ENCODE peak calls at places on chromosomes 16 and 17, in eight cellular contexts. One of them, this sample, is unnamed.

GRCh38 chr17:55601874-55602364 is 90.7 kb upstream of the SMIM36 start:
- DNase-seq in uterus: no peak
- DNase-seq in heart left ventricle: no peak
- DNase-seq in psoas muscle: no peak
- DNase-seq in tibial artery: no peak
- DNase-seq in endothelial cell of umbilical vein: peak; percentile 69
- DNase-seq in A549: peak; percentile 40
- DNase-seq in prostate gland: no peak
- DNase-seq in this sample: no peak

GRCh38 chr16:30185683-30186421 is 2.5 kb downstream of the CORO1A start:
- DNase-seq in uterus: peak; percentile 30
- DNase-seq in A549: no peak
- DNase-seq in tibial artery: peak; percentile 70
- DNase-seq in psoas muscle: peak; percentile 45
- DNase-seq in prostate gland: no peak
- DNase-seq in heart left ventricle: peak; percentile 54
- DNase-seq in endothelial cell of umbilical vein: no peak
- DNase-seq in this sample: peak; percentile 57

GRCh38 chr16:83206426-83206825 is 579.7 kb downstream of the CDH13 start:
- DNase-seq in uterus: no peak
- DNase-seq in heart left ventricle: no peak
- DNase-seq in A549: no peak
- DNase-seq in psoas muscle: no peak
- DNase-seq in prostate gland: no peak
- DNase-seq in endothelial cell of umbilical vein: no peak
- DNase-seq in tibial artery: no peak
- DNase-seq in this sample: no peak

GRCh38 chr16:62225675-62226074 is 189.4 kb upstream of the CDH8 start:
- DNase-seq in endothelial cell of umbilical vein: no peak
- DNase-seq in psoas muscle: peak; percentile 41
- DNase-seq in tibial artery: no peak
- DNase-seq in heart left ventricle: peak; percentile 63
- DNase-seq in prostate gland: no peak
- DNase-seq in uterus: no peak
- DNase-seq in A549: peak; percentile 3
- DNase-seq in this sample: peak; percentile 61

GRCh38 chr17:6639651-6640535 is 618 bp downstream of the KIAA0753 start:
- DNase-seq in heart left ventricle: peak; percentile 41
- DNase-seq in psoas muscle: peak; percentile 47
- DNase-seq in endothelial cell of umbilical vein: peak; percentile 7
- DNase-seq in prostate gland: no peak
- DNase-seq in uterus: no peak
- DNase-seq in A549: no peak
- DNase-seq in tibial artery: peak; percentile 63
- DNase-seq in this sample: no peak

GRCh38 chr17:21368545-21369246 is 7.5 kb upstream of the KCNJ12 start:
- DNase-seq in endothelial cell of umbilical vein: no peak
- DNase-seq in prostate gland: no peak
- DNase-seq in psoas muscle: no peak
- DNase-seq in tibial artery: no peak
- DNase-seq in heart left ventricle: no peak
- DNase-seq in A549: no peak
- DNase-seq in uterus: no peak
- DNase-seq in this sample: no peak

GRCh38 chr17:54466875-54467274 is 433.8 kb upstream of the TOM1L1 start:
- DNase-seq in uterus: no peak
- DNase-seq in A549: no peak
- DNase-seq in psoas muscle: no peak
- DNase-seq in heart left ventricle: no peak
- DNase-seq in prostate gland: no peak
- DNase-seq in endothelial cell of umbilical vein: no peak
- DNase-seq in tibial artery: no peak
- DNase-seq in this sample: no peak

GRCh38 chr17:80219013-80219776 is 938 bp downstream of the SGSH start:
- DNase-seq in uterus: peak; percentile 55
- DNase-seq in endothelial cell of umbilical vein: peak; percentile 55
- DNase-seq in tibial artery: peak; percentile 87
- DNase-seq in heart left ventricle: peak; percentile 66
- DNase-seq in psoas muscle: peak; percentile 78
- DNase-seq in prostate gland: peak; percentile 54
- DNase-seq in A549: peak; percentile 44
- DNase-seq in this sample: peak; percentile 86

GRCh38 chr17:32947736-32948135 is 19.8 kb downstream of the TMEM98 start:
- DNase-seq in prostate gland: no peak
- DNase-seq in uterus: no peak
- DNase-seq in tibial artery: no peak
- DNase-seq in endothelial cell of umbilical vein: no peak
- DNase-seq in psoas muscle: no peak
- DNase-seq in A549: no peak
- DNase-seq in heart left ventricle: no peak
- DNase-seq in this sample: no peak

GRCh38 chr17:35244345-35245195 is 1.7 kb downstream of the SLFN5 start:
- DNase-seq in tibial artery: peak; percentile 85
- DNase-seq in psoas muscle: peak; percentile 89
- DNase-seq in endothelial cell of umbilical vein: peak; percentile 70
- DNase-seq in A549: peak; percentile 34
- DNase-seq in prostate gland: peak; percentile 15
- DNase-seq in heart left ventricle: peak; percentile 85
- DNase-seq in uterus: peak; percentile 69
- DNase-seq in this sample: peak; percentile 79

GRCh38 chr17:74307984-74308773 is 17.8 kb upstream of the KIF19 start:
- DNase-seq in heart left ventricle: peak; percentile 80
- DNase-seq in uterus: no peak
- DNase-seq in tibial artery: no peak
- DNase-seq in A549: no peak
- DNase-seq in prostate gland: no peak
- DNase-seq in endothelial cell of umbilical vein: peak; percentile 51
- DNase-seq in psoas muscle: no peak
- DNase-seq in this sample: no peak

GRCh38 chr17:81002409-81003361 is 11.0 kb downstream of the CHMP6 start:
- DNase-seq in psoas muscle: peak; percentile 72
- DNase-seq in A549: no peak
- DNase-seq in heart left ventricle: peak; percentile 72
- DNase-seq in prostate gland: no peak
- DNase-seq in endothelial cell of umbilical vein: peak; percentile 64
- DNase-seq in tibial artery: no peak
- DNase-seq in uterus: peak; percentile 78
- DNase-seq in this sample: no peak

GRCh38 chr16:13471478-13471877 is 448.5 kb upstream of the ERCC4 start:
- DNase-seq in A549: no peak
- DNase-seq in endothelial cell of umbilical vein: no peak
- DNase-seq in psoas muscle: no peak
- DNase-seq in prostate gland: no peak
- DNase-seq in heart left ventricle: no peak
- DNase-seq in uterus: no peak
- DNase-seq in tibial artery: no peak
- DNase-seq in this sample: no peak

GRCh38 chr16:79154081-79154480 is 446.5 kb downstream of the MAF start:
- DNase-seq in A549: no peak
- DNase-seq in psoas muscle: no peak
- DNase-seq in uterus: no peak
- DNase-seq in endothelial cell of umbilical vein: no peak
- DNase-seq in tibial artery: no peak
- DNase-seq in prostate gland: no peak
- DNase-seq in heart left ventricle: no peak
- DNase-seq in this sample: no peak

GRCh38 chr16:77873066-77873465 is 84.7 kb downstream of the VAT1L start:
- DNase-seq in prostate gland: no peak
- DNase-seq in tibial artery: no peak
- DNase-seq in psoas muscle: no peak
- DNase-seq in heart left ventricle: no peak
- DNase-seq in A549: no peak
- DNase-seq in endothelial cell of umbilical vein: no peak
- DNase-seq in uterus: no peak
- DNase-seq in this sample: no peak

GRCh38 chr17:8939496-8940334 is 25.8 kb downstream of the PIK3R5 start:
- DNase-seq in prostate gland: no peak
- DNase-seq in psoas muscle: no peak
- DNase-seq in tibial artery: no peak
- DNase-seq in uterus: no peak
- DNase-seq in endothelial cell of umbilical vein: no peak
- DNase-seq in heart left ventricle: no peak
- DNase-seq in A549: no peak
- DNase-seq in this sample: no peak

GRCh38 chr17:83091257-83092141 is 12.1 kb downstream of the METRNL start:
- DNase-seq in uterus: peak; percentile 54
- DNase-seq in A549: no peak
- DNase-seq in psoas muscle: no peak
- DNase-seq in endothelial cell of umbilical vein: no peak
- DNase-seq in prostate gland: peak; percentile 62
- DNase-seq in tibial artery: no peak
- DNase-seq in heart left ventricle: peak; percentile 76
- DNase-seq in this sample: peak; percentile 69
- H3K4me1 ChIP-seq in uterus: peaks cover 7% of the 10 kb centered on the region
- H3K4me1 ChIP-seq in A549: peaks cover 9% of the 10 kb centered on the region
- H3K4me1 ChIP-seq in psoas muscle: peaks cover 7% of the 10 kb centered on the region
- H3K4me1 ChIP-seq in endothelial cell of umbilical vein: no peaks in the 10 kb centered on the region
- H3K4me1 ChIP-seq in prostate gland: peaks cover 15% of the 10 kb centered on the region
- H3K4me1 ChIP-seq in tibial artery: peaks cover 71% of the 10 kb centered on the region
- H3K4me1 ChIP-seq in heart left ventricle: peaks cover 24% of the 10 kb centered on the region
- H3K4me1 ChIP-seq in this sample: peaks cover 28% of the 10 kb centered on the region

DNA sequence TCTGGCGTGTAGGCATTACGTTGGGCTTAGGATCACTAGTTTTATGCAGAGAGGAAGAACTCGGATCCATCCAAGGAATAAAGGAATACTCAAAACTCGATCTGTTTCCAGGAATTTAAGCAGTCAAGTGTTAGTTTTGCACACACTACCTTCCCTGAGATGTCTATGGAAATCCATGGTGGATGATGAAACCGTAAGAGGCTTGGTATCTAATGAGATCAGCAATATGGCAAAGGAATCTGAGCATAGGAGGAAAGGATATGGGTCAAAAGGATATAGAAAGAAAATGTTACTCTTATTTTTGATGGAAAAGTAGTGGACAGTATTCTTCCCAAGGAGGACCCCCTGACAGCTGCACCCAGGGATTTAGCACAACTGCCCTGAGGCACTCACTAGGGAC is 59.6 kb downstream of the SMG6 start:
- DNase-seq in tibial artery: no peak
- DNase-seq in psoas muscle: no peak
- DNase-seq in prostate gland: no peak
- DNase-seq in endothelial cell of umbilical vein: no peak
- DNase-seq in uterus: no peak
- DNase-seq in heart left ventricle: peak; percentile 32
- DNase-seq in A549: no peak
- DNase-seq in this sample: no peak
- H3K4me1 ChIP-seq in tibial artery: peaks cover 33% of the 10 kb centered on the region
- H3K4me1 ChIP-seq in psoas muscle: peaks cover 17% of the 10 kb centered on the region
- H3K4me1 ChIP-seq in prostate gland: no peaks in the 10 kb centered on the region
- H3K4me1 ChIP-seq in endothelial cell of umbilical vein: peaks cover 27% of the 10 kb centered on the region
- H3K4me1 ChIP-seq in uterus: peaks cover 6% of the 10 kb centered on the region
- H3K4me1 ChIP-seq in heart left ventricle: peaks cover 11% of the 10 kb centered on the region
- H3K4me1 ChIP-seq in A549: peaks cover 18% of the 10 kb centered on the region
- H3K4me1 ChIP-seq in this sample: peaks cover 2% of the 10 kb centered on the region

DNA sequence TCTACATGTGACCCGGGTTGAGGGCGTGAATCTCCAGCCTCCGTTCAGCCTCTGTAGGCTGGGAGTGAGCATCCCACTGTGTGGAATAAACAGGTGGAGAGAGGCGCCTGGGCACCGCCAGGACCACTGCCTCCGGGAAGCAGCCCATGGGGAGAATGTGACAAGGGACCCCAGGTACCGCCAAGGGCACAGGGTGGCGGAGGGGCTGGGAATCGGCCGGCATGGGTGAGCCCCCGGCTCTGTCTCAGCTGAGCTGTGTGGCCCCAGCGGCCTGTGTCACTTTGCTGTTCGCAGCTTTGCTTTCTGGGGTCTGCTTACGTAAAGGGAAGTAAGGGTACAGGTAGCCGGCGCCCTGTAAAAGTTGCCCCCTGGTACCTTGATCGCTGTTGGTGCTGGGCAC is 11.5 kb downstream of the GSE1 start:
- DNase-seq in prostate gland: no peak
- DNase-seq in heart left ventricle: no peak
- DNase-seq in A549: no peak
- DNase-seq in uterus: no peak
- DNase-seq in tibial artery: no peak
- DNase-seq in psoas muscle: no peak
- DNase-seq in endothelial cell of umbilical vein: no peak
- DNase-seq in this sample: no peak
- H3K4me1 ChIP-seq in prostate gland: peaks cover 25% of the 10 kb centered on the region
- H3K4me1 ChIP-seq in heart left ventricle: peaks cover 40% of the 10 kb centered on the region
- H3K4me1 ChIP-seq in A549: peaks cover 14% of the 10 kb centered on the region
- H3K4me1 ChIP-seq in uterus: peaks cover 10% of the 10 kb centered on the region
- H3K4me1 ChIP-seq in tibial artery: peaks cover 16% of the 10 kb centered on the region
- H3K4me1 ChIP-seq in psoas muscle: peaks cover 66% of the 10 kb centered on the region
- H3K4me1 ChIP-seq in endothelial cell of umbilical vein: no peaks in the 10 kb centered on the region
- H3K4me1 ChIP-seq in this sample: peaks cover 56% of the 10 kb centered on the region

GRCh38 chr17:17093764-17094163 is 51.5 kb downstream of the MPRIP start:
- DNase-seq in prostate gland: no peak
- DNase-seq in tibial artery: no peak
- DNase-seq in A549: no peak
- DNase-seq in heart left ventricle: no peak
- DNase-seq in endothelial cell of umbilical vein: no peak
- DNase-seq in uterus: no peak
- DNase-seq in psoas muscle: no peak
- DNase-seq in this sample: no peak

GRCh38 chr17:17096438-17097178 is 54.4 kb downstream of the MPRIP start:
- DNase-seq in psoas muscle: no peak
- DNase-seq in endothelial cell of umbilical vein: no peak
- DNase-seq in A549: no peak
- DNase-seq in uterus: no peak
- DNase-seq in heart left ventricle: no peak
- DNase-seq in tibial artery: peak; percentile 91
- DNase-seq in prostate gland: no peak
- DNase-seq in this sample: no peak

GRCh38 chr17:17098426-17099035 is 56.3 kb downstream of the MPRIP start:
- DNase-seq in psoas muscle: peak; percentile 53
- DNase-seq in A549: no peak
- DNase-seq in heart left ventricle: peak; percentile 70
- DNase-seq in endothelial cell of umbilical vein: no peak
- DNase-seq in uterus: peak; percentile 69
- DNase-seq in prostate gland: no peak
- DNase-seq in tibial artery: peak; percentile 81
- DNase-seq in this sample: no peak

GRCh38 chr17:17102176-17102575 is 59.9 kb downstream of the MPRIP start:
- DNase-seq in tibial artery: no peak
- DNase-seq in prostate gland: no peak
- DNase-seq in endothelial cell of umbilical vein: no peak
- DNase-seq in A549: no peak
- DNase-seq in uterus: no peak
- DNase-seq in heart left ventricle: no peak
- DNase-seq in psoas muscle: no peak
- DNase-seq in this sample: no peak

GRCh38 chr17:17097763-17098345 is 55.6 kb downstream of the MPRIP start:
- DNase-seq in heart left ventricle: no peak
- DNase-seq in endothelial cell of umbilical vein: no peak
- DNase-seq in uterus: no peak
- DNase-seq in tibial artery: no peak
- DNase-seq in prostate gland: no peak
- DNase-seq in psoas muscle: no peak
- DNase-seq in A549: no peak
- DNase-seq in this sample: no peak
- H3K4me1 ChIP-seq in heart left ventricle: peaks cover 56% of the 10 kb centered on the region
- H3K4me1 ChIP-seq in endothelial cell of umbilical vein: no peaks in the 10 kb centered on the region
- H3K4me1 ChIP-seq in uterus: peaks cover 20% of the 10 kb centered on the region
- H3K4me1 ChIP-seq in tibial artery: peaks cover 100% of the 10 kb centered on the region
- H3K4me1 ChIP-seq in prostate gland: no peaks in the 10 kb centered on the region
- H3K4me1 ChIP-seq in psoas muscle: peaks cover 89% of the 10 kb centered on the region
- H3K4me1 ChIP-seq in A549: peaks cover 57% of the 10 kb centered on the region
- H3K4me1 ChIP-seq in this sample: peaks cover 28% of the 10 kb centered on the region

GRCh38 chr16:66561381-66562080 is 4.7 kb upstream of the CMTM1 start:
- DNase-seq in psoas muscle: no peak
- DNase-seq in endothelial cell of umbilical vein: no peak
- DNase-seq in uterus: no peak
- DNase-seq in A549: no peak
- DNase-seq in prostate gland: no peak
- DNase-seq in heart left ventricle: no peak
- DNase-seq in tibial artery: no peak
- DNase-seq in this sample: no peak
- H3K4me1 ChIP-seq in psoas muscle: no peaks in the 10 kb centered on the region
- H3K4me1 ChIP-seq in endothelial cell of umbilical vein: peaks cover 19% of the 10 kb centered on the region
- H3K4me1 ChIP-seq in uterus: no peaks in the 10 kb centered on the region
- H3K4me1 ChIP-seq in A549: no peaks in the 10 kb centered on the region
- H3K4me1 ChIP-seq in prostate gland: no peaks in the 10 kb centered on the region
- H3K4me1 ChIP-seq in heart left ventricle: no peaks in the 10 kb centered on the region
- H3K4me1 ChIP-seq in tibial artery: peaks cover 10% of the 10 kb centered on the region
- H3K4me1 ChIP-seq in this sample: no peaks in the 10 kb centered on the region